ENCODE peak calls at places on chromosomes 1 and 21, in six cellular contexts. R is mesenchymal stem cell, G is H9, V is IMR-90, N is neuronal stem cell, I is H1. Y is an unnamed sample.

GRCh38 chr1:33347650-33347992 is 26.7 kb upstream of the A3GALT2 start:
- DNase-seq in I (no peak), N (no peak), G (no peak), V (peak), R (no peak), Y (no peak)

GRCh38 chr1:54280652-54281051 is 80.7 kb downstream of the MRPL37 start:
- DNase-seq in N (no peak), I (no peak), R (peak), G (no peak), V (peak), Y (no peak)

GRCh38 chr1:221740941-221741363 is 937 bp downstream of the DUSP10 start:
- DNase-seq in G (no peak), R (no peak), N (no peak), I (no peak), V (peak), Y (no peak)

GRCh38 chr1:214551052-214551435 is 358 bp downstream of the PTPN14 start:
- DNase-seq in R (no peak), N (peak), I (peak), G (no peak), V (no peak), Y (no peak)

GRCh38 chr1:110538921-110539320 is 19.9 kb upstream of the KCNA10 start:
- DNase-seq in I (no peak), N (no peak), V (no peak), G (no peak), R (no peak), Y (no peak)

GRCh38 chr1:28163496-28164120 is 12.9 kb downstream of the PTAFR start:
- DNase-seq in V (peak), I (no peak), R (no peak), G (no peak), N (no peak), Y (peak)

GRCh38 chr1:209675567-209676154 is 449 bp downstream of the G0S2 start:
- DNase-seq in G (peak), V (peak), I (peak), N (peak), R (peak), Y (peak)

GRCh38 chr1:247390996-247391395 is 25.0 kb upstream of the NLRP3 start:
- DNase-seq in G (no peak), N (no peak), I (no peak), V (no peak), R (no peak), Y (no peak)

GRCh38 chr1:92184632-92185031 is 33.1 kb upstream of the C1orf146 start:
- DNase-seq in G (no peak), N (no peak), I (no peak), R (peak), V (peak), Y (no peak)

GRCh38 chr1:27137544-27138075 is 17.3 kb downstream of the SLC9A1 start:
- DNase-seq in N (no peak), R (peak), V (no peak), I (no peak), G (no peak), Y (no peak)

GRCh38 chr1:215393476-215393875 is 173.6 kb upstream of the KCTD3 start:
- DNase-seq in I (no peak), V (no peak), G (no peak), N (no peak), R (no peak), Y (no peak)

GRCh38 chr1:152227310-152227928 is 3.4 kb upstream of the HRNR start:
- DNase-seq in V (peak), N (no peak), G (no peak), I (no peak), R (no peak), Y (no peak)

GRCh38 chr21:29217818-29218252 is 80.9 kb upstream of the BACH1 start:
- DNase-seq in R (peak), V (peak), N (no peak), G (no peak), I (no peak), Y (no peak)

GRCh38 chr1:31183927-31184554 is 55.6 kb downstream of the NKAIN1 start:
- DNase-seq in R (peak), V (peak), I (peak), N (peak), G (peak), Y (peak)

GRCh38 chr1:54857066-54857660 is 29.8 kb downstream of the DHCR24 start:
- DNase-seq in N (no peak), I (no peak), R (peak), V (no peak), G (no peak), Y (no peak)

GRCh38 chr1:171372418-171373088 is 58.6 kb downstream of the FMO4 start:
- DNase-seq in V (no peak), N (no peak), R (no peak), G (no peak), I (no peak), Y (no peak)

GRCh38 chr1:84422909-84423308 is 24.6 kb downstream of the DNASE2B start:
- DNase-seq in R (no peak), V (no peak), G (no peak), N (no peak), I (no peak), Y (no peak)
- H3K27ac ChIP-seq in R (no peak), V (no peak), G (no peak), N (no peak), I (no peak), Y (no peak)

GRCh38 chr1:161085165-161085564 is 4.2 kb downstream of the NECTIN4 start:
- DNase-seq in V (no peak), R (peak), N (no peak), I (no peak), G (no peak), Y (peak)
- H2BK5ac ChIP-seq in V (peak), R (no peak), N (no peak), I (no peak), G (no peak), Y (no peak)

GRCh38 chr21:31159808-31160207 is 121.5 kb upstream of the KRTAP19-8 start:
- DNase-seq in V (no peak), N (no peak), I (no peak), R (no peak), G (no peak), Y (no peak)
- H3K27ac ChIP-seq in V (no peak), N (no peak), I (no peak), R (no peak), G (no peak), Y (no peak)

GRCh38 chr1:75640137-75640536 is 29.2 kb upstream of the SLC44A5 start:
- DNase-seq in R (no peak), G (no peak), N (no peak), V (no peak), I (no peak), Y (peak)

GRCh38 chr1:75641325-75641724 is 30.4 kb upstream of the SLC44A5 start:
- DNase-seq in N (no peak), R (no peak), I (no peak), G (no peak), V (no peak), Y (no peak)

GRCh38 chr1:75643460-75643859 is 32.5 kb upstream of the SLC44A5 start:
- DNase-seq in G (no peak), N (no peak), R (no peak), V (no peak), I (no peak), Y (no peak)
- H2BK5ac ChIP-seq in G (no peak), N (no peak), R (no peak), V (no peak), I (no peak), Y (no peak)

DNA sequence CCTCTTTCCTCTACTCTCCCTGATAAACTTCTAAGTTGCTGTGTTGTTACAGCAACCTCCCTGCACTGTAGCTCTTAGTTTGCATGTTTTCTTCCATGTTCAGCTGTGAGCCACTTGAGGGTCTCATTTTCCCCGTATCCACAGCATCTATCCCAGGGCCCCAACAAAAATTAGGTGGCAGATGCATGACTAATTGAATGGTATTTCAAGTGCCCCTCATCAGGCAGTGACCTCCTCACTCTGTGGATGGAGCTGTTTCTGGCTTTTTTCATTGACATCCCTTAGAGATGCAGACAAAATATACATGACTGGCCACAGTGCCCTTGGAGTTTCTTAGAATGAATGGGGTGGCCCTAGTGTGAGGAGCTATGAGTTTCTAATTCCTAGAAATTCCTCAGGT is 3.4 kb downstream of the CASQ2 start:
- DNase-seq in R (no peak), G (no peak), V (no peak), I (no peak), N (no peak), Y (no peak)
- H3K27ac ChIP-seq in R (no peak), G (no peak), V (no peak), I (no peak), N (no peak), Y (no peak)

GRCh38 chr1:41900611-41901444 is 17.9 kb downstream of the HIVEP3 start:
- DNase-seq in G (no peak), R (peak), I (no peak), N (no peak), V (peak), Y (peak)

GRCh38 chr1:41902669-41903068 is 16.1 kb downstream of the HIVEP3 start:
- DNase-seq in G (no peak), N (no peak), V (no peak), R (peak), I (no peak), Y (no peak)

GRCh38 chr1:41901551-41901950 is 17.2 kb downstream of the HIVEP3 start:
- DNase-seq in I (no peak), V (no peak), R (peak), N (no peak), G (no peak), Y (no peak)

GRCh38 chr1:41905103-41905675 is 13.5 kb downstream of the HIVEP3 start:
- DNase-seq in N (no peak), G (no peak), V (no peak), I (no peak), R (no peak), Y (no peak)

GRCh38 chr1:41902125-41902524 is 16.6 kb downstream of the HIVEP3 start:
- DNase-seq in I (no peak), G (no peak), V (peak), N (no peak), R (peak), Y (peak)
- H2BK5ac ChIP-seq in I (no peak), G (no peak), V (peak), N (no peak), R (peak), Y (peak)

GRCh38 chr1:164651378-164651951 is 92.5 kb downstream of the PBX1 start:
- DNase-seq in N (no peak), V (peak), R (peak), G (no peak), I (no peak), Y (no peak)

GRCh38 chr1:164645921-164646320 is 86.9 kb downstream of the PBX1 start:
- DNase-seq in G (no peak), N (no peak), V (no peak), I (no peak), R (no peak), Y (no peak)

GRCh38 chr1:164647211-164647610 is 88.2 kb downstream of the PBX1 start:
- DNase-seq in G (no peak), R (no peak), I (no peak), V (no peak), N (no peak), Y (peak)

GRCh38 chr1:164649146-164649545 is 90.2 kb downstream of the PBX1 start:
- DNase-seq in R (no peak), N (no peak), G (no peak), V (no peak), I (no peak), Y (no peak)

DNA sequence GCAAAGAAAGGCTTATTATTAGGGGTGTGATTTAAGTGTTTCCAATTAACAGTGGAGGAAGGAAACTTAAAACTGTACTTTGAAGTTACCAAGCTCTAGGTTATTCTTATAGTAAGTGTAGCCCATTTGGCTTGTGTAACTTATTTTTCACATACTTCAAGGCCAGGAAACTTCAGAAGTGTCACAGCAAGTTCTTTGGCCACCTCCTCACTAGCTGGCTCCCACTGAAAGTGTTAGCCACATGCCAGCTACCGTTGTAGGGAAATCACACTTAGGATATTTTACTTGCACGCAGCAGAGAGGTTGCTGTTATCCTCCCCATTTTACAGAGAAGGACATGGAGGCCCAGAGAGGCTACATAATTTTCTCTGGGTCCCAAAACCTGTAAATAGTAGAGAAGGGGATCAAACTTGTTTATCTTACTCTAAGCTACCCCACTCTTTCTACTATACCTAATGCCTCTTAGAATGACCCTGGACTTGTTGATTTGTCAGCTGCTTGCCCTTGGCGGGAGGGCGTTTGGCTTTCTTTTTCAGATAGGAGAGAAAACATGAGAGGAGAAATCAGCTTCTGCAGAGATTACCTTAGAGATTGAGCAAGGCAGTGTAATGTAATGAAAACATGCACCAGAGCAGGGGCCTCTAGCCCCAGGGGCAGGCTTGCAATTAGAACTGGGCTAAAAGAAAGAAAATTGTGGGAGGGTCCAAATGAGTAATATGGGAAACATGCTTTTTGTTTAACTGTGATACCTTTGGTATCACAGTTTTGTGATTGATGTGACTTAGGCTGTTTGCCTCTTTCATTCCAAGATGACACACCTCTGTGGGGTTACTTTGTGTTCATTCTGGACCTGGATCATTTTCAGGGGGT is 89.5 kb downstream of the PBX1 start:
- DNase-seq in G (no peak), R (no peak), V (peak), N (no peak), I (no peak), Y (peak)
- H3K27ac ChIP-seq in G (no peak), R (no peak), V (no peak), N (no peak), I (peak), Y (no peak)

GRCh38 chr1:2090216-2090890 is 40.1 kb downstream of the PRKCZ start:
- DNase-seq in I (no peak), N (no peak), G (no peak), R (no peak), V (no peak), Y (no peak)

GRCh38 chr1:2086446-2087082 is 36.4 kb downstream of the PRKCZ start:
- DNase-seq in R (no peak), N (no peak), V (no peak), I (no peak), G (no peak), Y (no peak)

GRCh38 chr1:2088434-2088833 is 38.2 kb downstream of the PRKCZ start:
- DNase-seq in G (no peak), N (no peak), R (peak), V (peak), I (no peak), Y (no peak)

GRCh38 chr1:2087766-2088165 is 37.6 kb downstream of the PRKCZ start:
- DNase-seq in I (no peak), N (no peak), R (no peak), G (no peak), V (no peak), Y (no peak)

GRCh38 chr1:2089051-2089450 is 38.8 kb downstream of the PRKCZ start:
- DNase-seq in G (no peak), R (no peak), I (no peak), V (no peak), N (no peak), Y (no peak)
- H2BK5ac ChIP-seq in G (no peak), R (no peak), I (no peak), V (no peak), N (no peak), Y (no peak)

Y was measured in mesendoderm.